ENCODE peak calls at places on chromosome 12, in four cellular contexts. D, J, Q and S are unnamed samples. For H3K27me3, the result is how much of the 10 kb centered on the place peaks cover.

GRCh38 chr12:115030017-115030416 is 346.0 kb upstream of the TBX3 start:
- DNase-seq in D (no peak), J (no peak), Q (no peak), S (no peak)

GRCh38 chr12:43835264-43835655 is 621 bp upstream of the TMEM117 start:
- DNase-seq in D (peak), J (no peak), Q (no peak), S (no peak)

GRCh38 chr12:114311966-114312365 is 94.0 kb downstream of the TBX5 start:
- DNase-seq in D (peak), J (no peak), Q (no peak), S (no peak)

GRCh38 chr12:6235906-6236640 is 35.9 kb downstream of the CD9 start:
- DNase-seq in D (no peak), J (no peak), Q (no peak), S (no peak)

GRCh38 chr12:50530532-50530931 is 25.7 kb downstream of the DIP2B start:
- DNase-seq in D (no peak), J (no peak), Q (no peak), S (no peak)

GRCh38 chr12:108570743-108571603 is 8.6 kb downstream of the ISCU start:
- DNase-seq in D (peak), J (peak), Q (no peak), S (no peak)

GRCh38 chr12:53048033-53048779 is 1.7 kb upstream of the TNS2 start:
- DNase-seq in D (no peak), J (peak), Q (no peak), S (no peak)

GRCh38 chr12:4089147-4089606 is 184.4 kb upstream of the CCND2 start:
- DNase-seq in D (no peak), J (no peak), Q (no peak), S (no peak)

GRCh38 chr12:101839324-101840283 is 8.8 kb upstream of the GNPTAB start:
- DNase-seq in D (peak), J (peak), Q (peak), S (no peak)

GRCh38 chr12:57729321-57729844 is 9.2 kb downstream of the AGAP2 start:
- DNase-seq in D (no peak), J (no peak), Q (no peak), S (no peak)

GRCh38 chr12:109678732-109679131 is 34.9 kb upstream of the FAM222A start:
- DNase-seq in D (no peak), J (no peak), Q (no peak), S (no peak)
- H3K27me3 ChIP-seq in D (under half), J (under half), Q (under half), S (under half)

GRCh38 chr12:110844551-110845395 is 2.0 kb upstream of the CCDC63 start:
- DNase-seq in D (no peak), J (no peak), Q (no peak), S (no peak)

GRCh38 chr12:110848524-110848923 is 1.7 kb downstream of the CCDC63 start:
- DNase-seq in D (no peak), J (no peak), Q (no peak), S (no peak)

GRCh38 chr12:110849748-110850403 is 3.1 kb downstream of the CCDC63 start:
- DNase-seq in D (no peak), J (no peak), Q (peak), S (no peak)

GRCh38 chr12:110844131-110844530 is 2.7 kb upstream of the CCDC63 start:
- DNase-seq in D (no peak), J (no peak), Q (no peak), S (no peak)

DNA sequence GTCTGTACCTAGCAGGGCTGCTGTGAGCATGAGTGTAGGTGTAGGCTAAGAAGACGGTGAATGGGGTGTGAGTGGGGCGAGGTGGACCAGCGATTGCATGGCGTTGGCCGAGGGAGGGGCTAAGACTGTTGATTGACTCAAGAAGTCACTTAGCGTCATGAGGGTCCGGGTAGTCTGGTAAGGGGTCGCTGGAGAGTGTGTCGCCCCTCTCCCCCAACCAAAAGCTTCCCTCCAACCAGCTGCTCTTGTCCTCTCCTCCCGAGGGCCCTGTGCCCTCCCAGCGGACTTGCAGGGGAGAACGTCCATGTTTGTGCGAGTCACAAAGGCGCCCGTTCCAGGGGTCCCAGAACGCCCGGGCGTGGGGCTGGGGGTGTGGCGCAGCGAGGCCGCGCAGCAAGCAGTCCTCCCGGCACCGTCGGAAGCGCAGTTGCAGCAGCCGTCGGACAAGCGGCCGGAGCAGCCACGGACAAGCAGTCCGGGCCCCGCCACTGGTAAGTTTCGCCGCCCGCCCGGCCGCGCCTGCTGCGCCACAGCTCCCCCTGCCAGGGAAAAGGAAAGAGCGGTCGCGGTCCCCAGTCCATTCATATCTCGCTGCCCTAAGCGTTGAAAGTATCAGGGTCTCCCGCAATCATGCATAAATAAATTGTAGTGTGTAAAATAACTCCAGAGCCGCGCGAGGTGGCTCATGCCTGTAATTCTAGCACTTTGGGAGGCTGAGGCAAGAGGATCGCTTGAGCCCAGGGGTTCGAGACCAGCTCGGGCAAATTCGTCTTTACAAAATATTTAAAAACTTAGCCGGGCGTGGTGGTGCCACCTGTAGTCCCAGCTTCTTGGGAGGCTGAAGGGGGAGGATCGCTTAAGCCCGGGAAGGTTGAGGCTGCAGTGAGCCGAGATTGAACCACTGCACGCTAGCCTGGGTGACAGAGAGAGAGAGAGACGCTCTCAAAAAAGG is at the start of gene CCDC63:
- DNase-seq in D (no peak), J (peak), Q (peak), S (no peak)
- TF ChIP-seq FOS in D (no peak), J (no peak), Q (no peak), S (no peak)

GRCh38 chr12:66176105-66176504 is 6.3 kb upstream of the TMBIM4 start:
- DNase-seq in D (peak), J (no peak), Q (no peak), S (no peak)

GRCh38 chr12:66170606-66171005 is 810 bp upstream of the TMBIM4 start:
- DNase-seq in D (no peak), J (no peak), Q (no peak), S (no peak)

GRCh38 chr12:66176525-66176924 is 6.7 kb upstream of the TMBIM4 start:
- DNase-seq in D (peak), J (peak), Q (no peak), S (no peak)
- H3K9ac ChIP-seq in D (no peak), J (no peak), Q (no peak), S (no peak)

GRCh38 chr12:131833896-131834641 is 5.9 kb downstream of the MMP17 start:
- DNase-seq in D (peak), J (no peak), Q (peak), S (no peak)

GRCh38 chr12:131833288-131833895 is 5.2 kb downstream of the MMP17 start:
- DNase-seq in D (no peak), J (no peak), Q (no peak), S (no peak)

GRCh38 chr12:131831635-131832041 is 3.4 kb downstream of the MMP17 start:
- DNase-seq in D (peak), J (no peak), Q (peak), S (no peak)

GRCh38 chr12:131831021-131831571 is 2.9 kb downstream of the MMP17 start:
- DNase-seq in D (no peak), J (no peak), Q (no peak), S (no peak)

DNA sequence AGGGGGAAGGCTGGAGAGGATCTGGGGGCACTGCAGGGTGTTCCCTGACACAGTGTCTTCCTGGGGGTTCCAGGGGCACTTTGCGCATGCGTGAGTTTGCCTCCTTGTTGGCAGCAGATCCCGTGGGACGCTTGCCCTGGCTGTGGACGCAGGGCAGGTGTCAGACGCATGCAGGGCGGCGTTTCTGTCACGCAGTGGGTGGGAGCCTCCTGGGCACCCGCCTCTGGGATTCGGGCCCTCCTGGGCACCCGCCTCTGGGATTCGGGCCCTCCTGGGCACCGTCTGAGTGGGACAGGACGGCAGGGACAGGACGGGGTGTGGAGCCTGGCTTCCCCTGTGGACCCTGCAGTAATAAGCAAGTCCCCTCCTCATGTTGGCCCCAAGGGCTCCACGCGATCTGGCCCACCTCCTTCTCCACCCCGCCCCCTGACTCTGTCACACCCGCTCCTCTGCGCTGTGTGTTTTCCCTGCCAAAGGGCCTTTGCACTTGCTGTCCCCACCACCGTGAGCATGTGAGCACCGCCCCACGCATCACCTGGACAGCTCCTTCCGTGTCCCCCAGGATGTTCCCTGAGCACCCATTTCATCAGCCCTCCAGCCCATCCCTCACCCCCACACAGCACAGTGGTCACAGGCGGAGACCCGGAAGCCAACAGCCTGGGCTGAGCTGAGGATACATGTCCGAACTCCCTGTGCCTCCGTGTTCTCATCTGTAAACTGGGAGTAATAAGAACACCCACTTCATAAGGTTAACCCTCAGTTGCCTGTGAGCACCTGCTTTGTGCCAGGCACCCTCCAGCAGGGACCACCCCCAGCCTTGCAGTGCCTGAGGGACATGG is 4.4 kb downstream of the MMP17 start:
- DNase-seq in D (peak), J (no peak), Q (no peak), S (no peak)
- H3K27me3 ChIP-seq in D (under half), J (under half), Q (under half), S (under half)

DNA sequence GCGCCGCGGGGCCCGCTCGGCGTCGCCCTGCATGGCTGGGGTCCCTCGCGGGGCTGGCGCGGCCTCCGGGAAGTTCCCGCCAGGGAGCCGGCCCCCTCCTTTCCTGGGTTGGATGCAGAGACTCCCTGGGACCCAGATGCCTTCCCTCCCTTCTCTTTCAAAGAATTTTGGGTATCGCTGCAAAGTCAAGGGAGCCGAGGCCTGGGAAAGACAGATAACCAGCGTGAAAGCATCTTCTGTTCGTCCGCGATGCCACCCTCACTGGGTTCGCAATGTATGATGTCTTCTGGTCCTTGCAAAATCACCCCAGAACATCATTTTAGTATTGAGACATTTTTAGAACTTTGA is 436 bp downstream of the IRAK3 start:
- DNase-seq in D (no peak), J (no peak), Q (no peak), S (no peak)
- TF ChIP-seq FOS in D (no peak), J (no peak), Q (no peak), S (no peak)

DNA sequence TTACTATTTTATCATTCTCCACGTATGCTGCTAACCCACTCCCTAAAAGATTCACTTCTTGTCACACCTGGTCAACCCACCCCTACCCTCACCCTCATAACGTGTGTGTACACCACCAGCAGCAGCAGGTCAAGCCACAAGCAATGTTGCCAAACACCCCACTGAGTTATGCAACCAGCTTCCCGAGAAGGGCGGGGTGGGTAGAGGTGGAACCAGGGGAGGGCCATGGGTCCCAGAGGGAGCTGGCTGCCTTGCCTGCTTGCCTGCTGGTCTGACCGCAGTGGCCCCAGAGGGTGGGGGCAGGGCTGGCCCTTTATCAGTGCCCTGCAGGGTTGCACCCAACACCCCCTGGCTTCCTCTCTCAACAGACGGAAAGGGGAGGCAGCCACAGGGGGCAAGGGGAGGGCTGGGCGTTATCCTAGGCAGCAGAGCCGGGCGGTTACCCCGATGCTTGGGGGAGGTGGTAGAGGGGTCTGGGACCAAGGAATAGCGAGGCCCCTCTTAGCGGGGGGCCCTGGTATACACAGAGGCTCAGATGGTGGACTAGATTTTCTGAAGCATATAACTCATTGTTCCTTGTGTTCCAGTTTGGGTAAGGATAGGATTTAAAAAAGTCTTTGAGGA is 3.5 kb upstream of the NFE2 start:
- DNase-seq in D (no peak), J (no peak), Q (peak), S (no peak)
- H3K9ac ChIP-seq in D (no peak), J (no peak), Q (peak), S (no peak)

GRCh38 chr12:130167537-130167936 is 5.3 kb downstream of the FZD10 start:
- DNase-seq in D (no peak), J (no peak), Q (no peak), S (no peak)
- H3K27me3 ChIP-seq in D (under half), J (under half), Q (under half), S (under half)

GRCh38 chr12:124188561-124189405 is 106.1 kb upstream of the RFLNA start:
- DNase-seq in D (no peak), J (peak), Q (no peak), S (no peak)
- TF ChIP-seq FOS in D (no peak), J (no peak), Q (no peak), S (no peak)

DNA sequence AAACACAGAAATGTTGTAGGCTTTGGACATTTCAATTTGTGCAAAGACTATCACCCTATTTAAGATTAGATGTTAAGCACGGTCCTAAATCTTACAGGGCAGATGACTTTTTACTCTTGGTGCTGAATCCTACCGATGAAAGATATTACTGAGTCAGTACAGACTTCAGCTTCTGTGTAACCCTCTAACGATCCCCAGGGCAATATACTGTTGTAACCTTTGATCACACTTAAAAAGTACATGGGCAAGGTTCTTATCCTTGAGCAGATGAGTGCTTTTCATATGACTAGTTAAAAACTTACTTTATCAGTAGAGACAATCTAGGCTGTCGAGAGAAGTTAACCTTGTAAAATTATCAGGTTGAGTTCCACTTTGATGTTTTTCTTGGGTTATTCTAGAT is 22.5 kb downstream of the PDE3A start:
- DNase-seq in D (no peak), J (no peak), Q (no peak), S (no peak)
- H3K9ac ChIP-seq in D (no peak), J (no peak), Q (no peak), S (no peak)